ENCODE peak calls at places on chromosome 16, in seven cellular contexts. D, K, R, E, W, I and N are unnamed samples. For H3K4me1 and H3K36me3, the result is how much of the 10 kb centered on the place peaks cover.

GRCh38 chr16:50833929-50834328 is 92.0 kb downstream of the CYLD start:
- DNase-seq in K (no peak), I (no peak), D (no peak), W (no peak), E (no peak), R (no peak), N (no peak)

GRCh38 chr16:28090646-28091377 is 27.3 kb upstream of the GSG1L start:
- DNase-seq in E (peak), D (no peak), K (no peak), W (no peak), R (no peak), I (no peak), N (no peak)

GRCh38 chr16:66905633-66906539 is 12.8 kb downstream of the CDH16 start:
- DNase-seq in R (peak), D (peak), E (no peak), K (peak), W (no peak), I (peak), N (peak)

GRCh38 chr16:50311891-50312501 is 45.6 kb downstream of the ADCY7 start:
- DNase-seq in I (no peak), D (no peak), W (no peak), E (no peak), K (no peak), R (no peak), N (no peak)

GRCh38 chr16:81774348-81774747 is 4.7 kb upstream of the PLCG2 start:
- DNase-seq in R (no peak), D (no peak), E (no peak), W (no peak), I (no peak), K (no peak), N (no peak)

GRCh38 chr16:4800290-4801041 is 2.0 kb downstream of the ROGDI start:
- DNase-seq in R (no peak), I (peak), D (no peak), E (no peak), W (no peak), K (peak), N (peak)

GRCh38 chr16:678858-679807 is 1.1 kb upstream of the STUB1 start:
- DNase-seq in E (peak), I (peak), K (peak), R (no peak), W (peak), D (no peak), N (peak)

GRCh38 chr16:12435730-12436129 is 368.0 kb downstream of the CPPED1 start:
- DNase-seq in W (no peak), K (no peak), I (no peak), E (no peak), D (no peak), R (no peak), N (no peak)

GRCh38 chr16:64696872-64697271 is 425.0 kb downstream of the CDH11 start:
- DNase-seq in R (no peak), W (no peak), E (peak), K (no peak), D (no peak), I (no peak), N (no peak)

GRCh38 chr16:22192261-22193133 is 13.6 kb upstream of the EEF2K start:
- DNase-seq in R (peak), D (peak), E (peak), W (peak), I (peak), K (peak), N (peak)

GRCh38 chr16:12059216-12059769 is 82.8 kb downstream of the SNX29 start:
- DNase-seq in E (no peak), K (no peak), D (no peak), I (no peak), R (no peak), W (no peak), N (no peak)

GRCh38 chr16:90043526-90043925 is 24.3 kb upstream of the DBNDD1 start:
- DNase-seq in K (no peak), R (no peak), W (no peak), I (no peak), D (no peak), E (no peak), N (no peak)

GRCh38 chr16:12260647-12261262 is 284.2 kb downstream of the SNX29 start:
- DNase-seq in R (no peak), D (no peak), I (no peak), E (peak), K (no peak), W (no peak), N (peak)

GRCh38 chr16:25957707-25958106 is 265.9 kb downstream of the HS3ST4 start:
- DNase-seq in W (no peak), K (no peak), I (no peak), D (no peak), R (no peak), E (no peak), N (no peak)

GRCh38 chr16:51648521-51648920 is 497.5 kb upstream of the SALL1 start:
- DNase-seq in K (no peak), E (no peak), R (no peak), D (no peak), I (no peak), W (no peak), N (no peak)

GRCh38 chr16:58937661-58938060 is 203.5 kb upstream of the GOT2 start:
- DNase-seq in D (no peak), I (no peak), K (no peak), W (no peak), E (no peak), R (no peak), N (no peak)

GRCh38 chr16:56610609-56611111 is 2.3 kb downstream of the MT2A start:
- DNase-seq in R (no peak), E (peak), I (no peak), K (peak), D (no peak), W (no peak), N (no peak)

GRCh38 chr16:5642034-5642433 is 544.4 kb upstream of the EEF2KMT start:
- DNase-seq in W (no peak), D (no peak), K (no peak), E (no peak), R (no peak), I (no peak), N (no peak)

GRCh38 chr16:50396770-50397525 is 28.2 kb upstream of the BRD7 start:
- DNase-seq in W (no peak), I (no peak), R (no peak), D (no peak), K (no peak), E (no peak), N (no peak)

GRCh38 chr16:51262428-51262827 is 111.4 kb upstream of the SALL1 start:
- DNase-seq in W (no peak), E (no peak), I (no peak), K (no peak), D (no peak), R (no peak), N (no peak)

GRCh38 chr16:14024300-14024699 is 46.8 kb upstream of the MRTFB start:
- DNase-seq in D (peak), K (no peak), R (no peak), I (no peak), E (no peak), W (no peak), N (peak)

GRCh38 chr16:15856217-15856616 is 611 bp downstream of the MYH11 start:
- DNase-seq in W (no peak), I (no peak), D (no peak), R (no peak), E (no peak), K (no peak), N (no peak)

GRCh38 chr16:11636172-11636721 is 32.0 kb upstream of the SNN start:
- DNase-seq in R (no peak), D (no peak), I (peak), E (no peak), W (no peak), K (no peak), N (peak)

GRCh38 chr16:29876578-29877249 is 13.7 kb upstream of the CDIPT start:
- DNase-seq in K (no peak), W (peak), R (peak), I (no peak), E (no peak), D (no peak), N (no peak)

GRCh38 chr16:2775317-2775716 is 1.8 kb downstream of the ELOB start:
- DNase-seq in I (no peak), E (no peak), D (no peak), W (no peak), K (no peak), R (no peak), N (no peak)
- H3K4me1 ChIP-seq in I (under half), E (under half), D (under half), W (under half), K (under half), R (under half), N (under half)

GRCh38 chr16:53232826-53233529 is 178.2 kb downstream of the CHD9 start:
- DNase-seq in I (no peak), D (no peak), R (no peak), E (no peak), W (no peak), K (no peak), N (no peak)
- H3K36me3 ChIP-seq in I (under half), D (under half), R (under half), E (under half), W (under half), K (under half), N (under half)

GRCh38 chr16:84716740-84717139 is 16.9 kb downstream of the USP10 start:
- DNase-seq in I (no peak), W (no peak), D (no peak), R (no peak), E (no peak), K (no peak), N (no peak)
- H3K4me1 ChIP-seq in I (under half), W (under half), D (under half), R (under half), E (under half), K (under half), N (under half)

GRCh38 chr16:88622866-88623265 is 15.5 kb upstream of the IL17C start:
- DNase-seq in D (no peak), W (no peak), K (no peak), I (no peak), E (no peak), R (no peak), N (no peak)
- H3K36me3 ChIP-seq in D (under half), W (under half), K (under half), I (under half), E (half or more), R (under half), N (under half)

GRCh38 chr16:24381470-24382118 is 125.5 kb downstream of the CACNG3 start:
- DNase-seq in W (no peak), I (no peak), K (no peak), R (no peak), E (no peak), D (no peak), N (no peak)
- H3K4me1 ChIP-seq in W (under half), I (under half), K (under half), R (under half), E (under half), D (under half), N (under half)

DNA sequence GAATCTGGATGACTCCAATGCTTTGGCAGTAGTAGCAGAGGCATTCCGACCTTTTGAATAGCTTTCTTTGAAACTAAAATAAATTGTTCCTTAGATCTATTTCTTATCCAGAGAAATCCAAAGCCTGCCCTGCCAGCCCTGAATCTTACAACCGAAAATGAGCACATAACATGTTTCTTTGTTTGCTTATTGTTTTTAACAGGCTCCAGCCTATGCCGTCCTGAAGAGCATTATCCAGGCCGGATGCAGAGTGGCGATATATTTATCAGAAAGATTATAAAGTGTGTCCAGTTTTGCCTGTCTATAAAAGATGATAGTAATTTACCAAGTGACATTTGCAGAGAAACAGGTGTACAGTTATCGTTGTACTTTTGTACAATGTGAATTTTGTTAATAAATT is 10.5 kb downstream of the COQ7 start:
- DNase-seq in E (no peak), R (no peak), W (no peak), D (no peak), I (no peak), K (no peak), N (no peak)
- H3K36me3 ChIP-seq in E (under half), R (under half), W (under half), D (under half), I (under half), K (under half), N (under half)

GRCh38 chr16:87853411-87854052 is 15.8 kb downstream of the SLC7A5 start:
- DNase-seq in E (peak), D (no peak), W (peak), K (peak), R (peak), I (peak), N (peak)
- H3K4me1 ChIP-seq in E (half or more), D (under half), W (under half), K (under half), R (under half), I (under half), N (under half)

GRCh38 chr16:17364319-17365210 is 106.2 kb downstream of the XYLT1 start:
- DNase-seq in W (peak), D (no peak), I (no peak), K (no peak), E (no peak), R (peak), N (peak)
- H3K36me3 ChIP-seq in W (under half), D (under half), I (under half), K (under half), E (under half), R (under half), N (under half)

GRCh38 chr16:2019919-2020831 is 590 bp downstream of the NPW start:
- DNase-seq in I (no peak), E (peak), R (no peak), D (no peak), K (peak), W (no peak), N (no peak)
- H3K4me1 ChIP-seq in I (under half), E (under half), R (under half), D (under half), K (under half), W (under half), N (under half)

GRCh38 chr16:74743045-74743667 is 31.5 kb downstream of the FA2H start:
- DNase-seq in E (no peak), K (peak), R (no peak), D (no peak), W (no peak), I (no peak), N (no peak)

GRCh38 chr16:74738816-74739215 is 35.8 kb downstream of the FA2H start:
- DNase-seq in K (peak), D (no peak), I (no peak), W (no peak), R (no peak), E (no peak), N (no peak)

GRCh38 chr16:74738134-74738541 is 36.5 kb downstream of the FA2H start:
- DNase-seq in R (no peak), K (peak), I (peak), D (no peak), W (no peak), E (no peak), N (no peak)

GRCh38 chr16:74742051-74742481 is 32.6 kb downstream of the FA2H start:
- DNase-seq in D (no peak), I (no peak), E (peak), W (no peak), K (peak), R (no peak), N (no peak)

GRCh38 chr16:74740795-74741304 is 33.8 kb downstream of the FA2H start:
- DNase-seq in D (no peak), R (no peak), W (no peak), E (no peak), K (peak), I (peak), N (peak)
- H3K36me3 ChIP-seq in D (under half), R (under half), W (under half), E (under half), K (under half), I (under half), N (under half)